ENCODE peak calls at places on chromosomes 5 and 9, in four cellular contexts. U is IMR-90; E is CD8-positive, alpha-beta T cell; X is HCT116. T is an unnamed sample. For H3K27me3 and H3K4me1, the result is how much of the 10 kb centered on the place peaks cover.

GRCh38 chr5:91257301-91257700 is 125.8 kb downstream of the ARRDC3 start:
- DNase-seq in X (no peak), E (no peak), U (peak), T (no peak)

GRCh38 chr9:129664664-129665007 is 811 bp upstream of the PRRX2 start:
- DNase-seq in U (no peak), X (no peak), E (no peak), T (no peak)

GRCh38 chr5:77011498-77011897 is 18.7 kb upstream of the AGGF1 start:
- DNase-seq in E (no peak), X (no peak), U (no peak), T (no peak)

GRCh38 chr5:122192883-122193496 is 63.6 kb downstream of the ZNF474 start:
- DNase-seq in U (peak), E (no peak), X (peak), T (peak)

GRCh38 chr5:6347165-6347564 is 31.2 kb downstream of the MED10 start:
- DNase-seq in E (no peak), U (no peak), X (no peak), T (no peak)

GRCh38 chr9:98686961-98687855 is 21.5 kb downstream of the GABBR2 start:
- DNase-seq in X (no peak), E (no peak), U (no peak), T (no peak)

GRCh38 chr5:149150457-149150856 is 9.2 kb downstream of the ABLIM3 start:
- DNase-seq in E (no peak), X (no peak), U (peak), T (no peak)

GRCh38 chr9:108416321-108416720 is 439.5 kb downstream of the ACTL7B start:
- DNase-seq in U (peak), X (peak), E (no peak), T (peak)

GRCh38 chr9:135661801-135662560 is 1.1 kb upstream of the LCN9 start:
- DNase-seq in E (no peak), X (no peak), U (no peak), T (no peak)

GRCh38 chr9:93130861-93131481 is 3.1 kb downstream of the NINJ1 start:
- DNase-seq in U (no peak), E (no peak), X (no peak), T (no peak)

GRCh38 chr5:54778783-54779182 is 206.6 kb downstream of the ESM1 start:
- DNase-seq in E (no peak), U (no peak), X (no peak), T (no peak)

GRCh38 chr5:65721050-65721774 is 697 bp downstream of the SGTB start:
- DNase-seq in U (peak), X (no peak), E (no peak), T (peak)

GRCh38 chr9:27203783-27204182 is 93.2 kb downstream of the EQTN start:
- DNase-seq in X (no peak), E (no peak), U (no peak), T (no peak)

GRCh38 chr9:88949961-88950340 is 41.3 kb upstream of the S1PR3 start:
- DNase-seq in X (no peak), E (no peak), U (peak), T (no peak)

GRCh38 chr5:92019376-92019990 is 636.4 kb upstream of the ARRDC3 start:
- DNase-seq in U (peak), E (no peak), X (peak), T (peak)

GRCh38 chr5:78615697-78616096 is 32.9 kb downstream of the LHFPL2 start:
- DNase-seq in U (peak), E (no peak), X (peak), T (peak)

GRCh38 chr9:107282268-107282667 is 811 bp upstream of the RAD23B start:
- DNase-seq in E (no peak), X (no peak), U (no peak), T (no peak)

GRCh38 chr5:139390639-139391569 is 1.2 kb upstream of the MZB1 start:
- DNase-seq in X (no peak), E (no peak), U (no peak), T (no peak)

GRCh38 chr9:134662143-134662876 is 20.7 kb downstream of the COL5A1 start:
- DNase-seq in U (peak), E (no peak), X (no peak), T (peak)

GRCh38 chr9:20297646-20298084 is 324.6 kb downstream of the MLLT3 start:
- DNase-seq in E (no peak), X (no peak), U (peak), T (peak)
- H3K27ac ChIP-seq in E (no peak), X (no peak), U (peak), T (no peak)

DNA sequence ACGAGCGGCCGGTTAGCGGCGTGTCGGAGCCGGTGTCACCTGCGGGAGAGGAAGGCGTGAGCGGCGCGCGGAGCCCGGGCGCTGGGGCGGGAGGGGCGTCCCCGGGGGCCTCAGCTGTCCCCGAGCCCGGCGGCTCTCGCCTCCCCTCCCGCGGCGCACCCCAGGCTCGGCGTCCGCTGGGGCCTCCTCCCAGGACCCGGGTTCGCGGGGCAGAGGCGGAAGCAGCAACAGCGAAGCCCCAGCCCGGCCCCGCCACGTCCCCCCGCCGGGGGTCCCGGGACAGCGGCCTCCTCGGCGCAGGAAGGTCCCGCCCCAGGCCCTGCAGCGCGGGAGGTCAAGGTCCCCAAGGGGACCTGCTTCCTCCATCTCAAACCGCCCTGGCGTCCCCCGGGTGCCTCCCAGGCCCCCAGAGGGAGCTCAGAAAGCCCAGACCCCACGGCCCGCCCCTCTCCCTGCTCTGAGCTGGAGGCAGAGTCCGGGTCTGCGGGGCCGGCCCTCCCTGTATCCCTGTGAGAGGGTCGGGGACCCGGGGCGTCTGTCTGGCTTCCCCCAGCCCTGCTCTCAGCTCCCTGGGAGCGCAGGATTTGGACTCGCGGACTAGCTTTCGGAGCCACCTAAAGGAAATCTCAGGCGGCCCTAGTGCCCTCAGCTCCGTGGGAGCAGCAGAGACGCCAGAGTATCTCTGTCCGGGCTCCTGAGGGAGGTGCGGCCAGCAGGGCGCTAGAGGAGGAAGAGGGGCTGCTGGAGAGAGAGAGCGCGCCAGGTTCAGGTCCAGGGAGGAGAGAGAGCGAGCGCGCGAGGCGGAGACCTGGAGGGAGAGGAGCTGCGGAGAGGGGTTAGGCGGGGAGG is 30.6 kb downstream of the EXOC3 start:
- DNase-seq in U (peak), X (no peak), E (no peak), T (peak)
- H3K27me3 ChIP-seq in U (under half), X (under half), E (under half), T (under half)

GRCh38 chr5:151073280-151073679 is 7.6 kb downstream of the TNIP1 start:
- DNase-seq in X (no peak), U (no peak), E (no peak), T (no peak)
- H3K4me1 ChIP-seq in X (half or more), U (under half), E (half or more), T (under half)

GRCh38 chr9:123284658-123285057 is 16.3 kb upstream of the STRBP start:
- DNase-seq in U (no peak), E (no peak), X (no peak), T (no peak)

GRCh38 chr9:123281659-123282342 is 13.4 kb upstream of the STRBP start:
- DNase-seq in E (no peak), X (no peak), U (no peak), T (no peak)

GRCh38 chr9:123283455-123283854 is 15.1 kb upstream of the STRBP start:
- DNase-seq in E (no peak), X (no peak), U (no peak), T (no peak)

GRCh38 chr9:123283048-123283408 is 14.6 kb upstream of the STRBP start:
- DNase-seq in U (no peak), X (no peak), E (no peak), T (no peak)

GRCh38 chr9:123282343-123283047 is 14.1 kb upstream of the STRBP start:
- DNase-seq in X (peak), U (no peak), E (no peak), T (peak)
- H3K27ac ChIP-seq in X (no peak), U (no peak), E (no peak), T (no peak)

GRCh38 chr5:2800035-2800434 is 48.6 kb upstream of the IRX2 start:
- DNase-seq in E (no peak), X (no peak), U (no peak), T (no peak)
- H3K27me3 ChIP-seq in E (under half), X (under half), U (under half), T (under half)

DNA sequence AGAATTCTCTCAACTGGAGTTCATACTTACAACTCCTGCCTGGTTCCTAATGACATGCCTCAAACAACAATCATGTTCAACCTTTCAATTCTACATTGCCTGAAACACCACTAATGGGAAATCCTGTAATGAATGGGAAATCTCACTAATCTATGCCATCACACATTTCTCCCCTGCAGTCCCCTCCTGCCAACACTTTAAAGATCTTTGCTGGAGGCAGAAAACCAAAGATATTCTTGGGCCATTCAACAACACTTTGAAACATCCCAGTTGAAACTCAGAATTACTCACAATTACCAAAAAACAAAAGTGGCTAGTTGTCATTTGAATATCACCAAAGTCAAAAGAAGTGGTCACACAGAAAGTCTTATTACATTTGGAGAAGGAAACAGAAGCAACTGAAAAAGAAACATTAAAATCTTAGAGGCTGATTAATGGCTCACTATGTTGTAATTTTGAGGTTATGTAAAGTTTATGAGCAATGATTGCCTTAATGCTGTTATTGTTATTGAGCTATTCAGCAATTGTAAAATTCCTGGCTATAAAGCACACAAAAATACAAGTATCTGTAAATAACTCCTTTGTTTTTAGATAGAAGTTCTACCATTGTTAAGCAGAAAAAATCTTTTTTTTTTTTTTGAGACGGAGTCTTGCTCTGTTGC is 313.4 kb upstream of the SLC30A5 start:
- DNase-seq in X (no peak), U (no peak), E (no peak), T (no peak)
- H3K4me1 ChIP-seq in X (under half), U (under half), E (under half), T (under half)

GRCh38 chr9:38157711-38158110 is 88.7 kb upstream of the SHB start:
- DNase-seq in U (no peak), X (no peak), E (no peak), T (no peak)

GRCh38 chr9:38153910-38154291 is 84.9 kb upstream of the SHB start:
- DNase-seq in E (no peak), X (no peak), U (no peak), T (no peak)

GRCh38 chr9:38153152-38153909 is 84.3 kb upstream of the SHB start:
- DNase-seq in E (no peak), U (no peak), X (no peak), T (no peak)

GRCh38 chr9:38158628-38159027 is 89.6 kb upstream of the SHB start:
- DNase-seq in X (no peak), U (no peak), E (no peak), T (no peak)

GRCh38 chr9:38154501-38155421 is 85.7 kb upstream of the SHB start:
- DNase-seq in U (no peak), E (no peak), X (no peak), T (peak)
- H3K27ac ChIP-seq in U (no peak), E (no peak), X (no peak), T (no peak)